ENCODE peak calls at places on chromosome 3, in nine cellular contexts. U is T-helper 9 cell; H is LHCN-M2; G is NCI-H1105 treated with DMSO at 0.1 percent for 48 hours; A is ovary; S is stimulated activated CD4-positive, alpha-beta T cell treated with anti-CD3 and anti-CD28 coated beads, Interleukin-1b, Interleukin-23, amount 100 ng/mL, for 24 hours; F is CD4-positive, CD25-positive, alpha-beta regulatory T cell; W is tibial artery; V is NCI-H1092 treated with DMSO at 0.1 percent for 48 hours. M is an unnamed sample.

GRCh38 chr3:157073810-157074209 is 86.1 kb downstream of the CCNL1 start:
- DNase-seq in H (peak; percentile 82), F (no peak), A (no peak), V (no peak), G (no peak), U (no peak), W (no peak), S (no peak), M (no peak)

GRCh38 chr3:28994161-28994905 is 286.5 kb upstream of the RBMS3 start:
- DNase-seq in G (no peak), S (no peak), A (no peak), H (no peak), W (no peak), U (no peak), V (no peak), F (no peak), M (no peak)

GRCh38 chr3:17140670-17141505 is 256.1 kb downstream of the PLCL2 start:
- DNase-seq in V (no peak), G (no peak), S (no peak), H (peak; percentile 36), F (no peak), A (no peak), U (no peak), W (peak; percentile 78), M (no peak)

GRCh38 chr3:120193554-120193953 is 91.5 kb downstream of the GPR156 start:
- DNase-seq in F (no peak), U (no peak), G (no peak), W (no peak), A (no peak), H (no peak), V (no peak), S (no peak), M (no peak)

GRCh38 chr3:141913150-141913811 is 36.8 kb downstream of the ATP1B3 start:
- DNase-seq in V (peak; percentile 22), U (peak; percentile 6), G (no peak), H (peak; percentile 68), A (no peak), F (peak; percentile 68), S (peak; percentile 11), W (no peak), M (no peak)

GRCh38 chr3:16907245-16907644 is 22.5 kb downstream of the PLCL2 start:
- DNase-seq in S (no peak), W (no peak), F (no peak), G (no peak), H (no peak), A (no peak), U (no peak), V (no peak), M (no peak)

GRCh38 chr3:24475945-24476344 is 18.7 kb downstream of the THRB start:
- DNase-seq in W (no peak), S (no peak), F (no peak), V (no peak), U (no peak), A (no peak), G (no peak), H (no peak), M (no peak)

GRCh38 chr3:98814799-98815450 is 51.8 kb downstream of the ST3GAL6 start:
- DNase-seq in V (no peak), U (no peak), A (no peak), H (peak; percentile 56), F (no peak), W (no peak), S (no peak), G (no peak), M (peak; percentile 59)

GRCh38 chr3:183149915-183150825 is 12.4 kb downstream of the LAMP3 start:
- DNase-seq in V (no peak), U (no peak), H (no peak), S (no peak), F (no peak), W (no peak), A (no peak), G (no peak), M (no peak)

GRCh38 chr3:14482271-14482721 is 57.8 kb downstream of the GRIP2 start:
- DNase-seq in U (no peak), W (no peak), S (no peak), H (no peak), G (no peak), A (peak; percentile 80), V (no peak), F (no peak), M (no peak)